ENCODE peak calls at places on chromosome 7, in eight cellular contexts. B is brain microvascular endothelial cell, I is PC-9, Y is GM23248, G is cardiac fibroblast, V is transverse colon, A is body of pancreas, W is tibial nerve. J is an unnamed sample.

GRCh38 chr7:28298870-28299484 is 113.3 kb upstream of the CREB5 start:
- DNase-seq in B (peak), I (peak), Y (peak), G (peak), V (no peak), A (peak), W (no peak), J (peak)

GRCh38 chr7:93620864-93621263 is 46.3 kb upstream of the CALCR start:
- DNase-seq in B (no peak), I (no peak), Y (no peak), G (no peak), V (no peak), A (no peak), W (no peak), J (no peak)

GRCh38 chr7:47573758-47574472 is 8.0 kb downstream of the TNS3 start:
- DNase-seq in B (no peak), I (peak), Y (peak), G (peak), V (no peak), A (peak), W (no peak), J (peak)

GRCh38 chr7:158602905-158603772 is 15.5 kb upstream of the PTPRN2 start:
- DNase-seq in B (peak), I (no peak), Y (no peak), G (no peak), V (no peak), A (no peak), W (no peak), J (no peak)

GRCh38 chr7:45663965-45664623 is 89.9 kb downstream of the ADCY1 start:
- DNase-seq in B (no peak), I (no peak), Y (no peak), G (no peak), V (no peak), A (no peak), W (no peak), J (no peak)

GRCh38 chr7:19772858-19773337 is 519 bp downstream of the TMEM196 start:
- DNase-seq in B (peak), I (no peak), Y (peak), G (peak), V (no peak), A (peak), W (no peak), J (peak)

GRCh38 chr7:92527300-92528187 is 776 bp downstream of the PEX1 start:
- DNase-seq in B (peak), I (peak), Y (peak), G (peak), V (peak), A (peak), W (no peak), J (peak)

GRCh38 chr7:48497521-48497920 is 326.3 kb downstream of the ABCA13 start:
- DNase-seq in B (no peak), I (no peak), Y (no peak), G (no peak), V (no peak), A (no peak), W (no peak), J (no peak)

GRCh38 chr7:132590162-132590561 is 13.9 kb upstream of the PLXNA4 start:
- DNase-seq in B (no peak), I (no peak), Y (no peak), G (no peak), V (no peak), A (no peak), W (no peak), J (no peak)

GRCh38 chr7:2115739-2116065 is 117.0 kb downstream of the MAD1L1 start:
- DNase-seq in B (no peak), I (no peak), Y (no peak), G (no peak), V (no peak), A (no peak), W (no peak), J (no peak)

GRCh38 chr7:23383225-23383624 is 84.1 kb downstream of the MALSU1 start:
- DNase-seq in B (peak), I (no peak), Y (peak), G (no peak), V (no peak), A (no peak), W (no peak), J (peak)

GRCh38 chr7:80907612-80908011 is 11.2 kb downstream of the SEMA3C start:
- DNase-seq in B (no peak), I (no peak), Y (no peak), G (no peak), V (no peak), A (no peak), W (no peak), J (no peak)

GRCh38 chr7:129089521-129090212 is 34.8 kb upstream of the TNPO3 start:
- DNase-seq in B (peak), I (no peak), Y (peak), G (peak), V (no peak), A (no peak), W (no peak), J (no peak)

DNA sequence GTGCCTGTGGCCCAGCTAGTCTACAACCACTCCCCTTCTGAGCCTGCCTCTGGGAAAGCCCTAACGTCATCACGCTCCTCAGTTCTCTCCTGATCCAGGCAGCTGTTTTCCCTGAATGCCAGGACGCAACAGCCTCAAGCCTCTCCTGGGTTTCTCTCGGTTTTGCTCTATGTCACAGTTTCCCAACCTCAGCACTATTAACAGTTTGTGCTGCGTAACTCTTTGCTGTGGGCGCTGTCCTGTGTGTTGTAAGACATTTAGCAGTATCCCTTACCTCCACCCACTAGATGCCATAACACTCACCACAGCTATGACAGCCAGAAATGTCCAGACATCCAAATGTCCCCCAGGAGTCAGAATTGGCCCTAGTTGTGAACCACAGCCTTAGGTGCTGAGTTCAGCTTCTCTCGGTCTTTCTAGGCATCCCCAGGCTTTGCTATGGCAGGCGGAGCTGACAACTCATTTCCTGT is 226.3 kb upstream of the NPVF start:
- DNase-seq in B (no peak), I (no peak), Y (peak), G (peak), V (peak), A (no peak), W (peak), J (peak)
- H3K4me3 ChIP-seq in B (no peak), I (no peak), Y (peak), G (no peak), V (no peak), A (no peak), W (no peak), J (no peak)

DNA sequence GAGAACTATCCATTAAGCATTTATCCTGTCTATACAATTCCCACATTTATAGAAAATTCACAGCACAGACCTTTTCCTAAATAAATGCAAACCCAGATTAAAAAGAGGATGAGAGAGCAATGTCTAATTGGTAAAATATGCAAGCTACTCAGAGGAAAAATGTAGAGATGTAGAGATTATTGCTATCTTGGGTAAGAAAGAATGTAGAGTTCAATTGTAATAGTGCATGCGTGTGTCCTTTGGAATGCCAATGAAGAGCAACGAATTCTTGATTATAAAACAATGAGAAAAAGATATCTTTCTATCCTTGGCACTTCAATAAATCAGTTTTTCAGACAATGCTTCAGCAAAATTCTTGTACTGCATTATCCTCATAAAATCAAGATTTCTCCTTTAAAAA is 50.9 kb downstream of the SEMA3D start:
- DNase-seq in B (peak), I (no peak), Y (peak), G (peak), V (no peak), A (no peak), W (no peak), J (peak)
- H3K4me3 ChIP-seq in B (no peak), I (no peak), Y (peak), G (no peak), V (no peak), A (no peak), W (no peak), J (no peak)

DNA sequence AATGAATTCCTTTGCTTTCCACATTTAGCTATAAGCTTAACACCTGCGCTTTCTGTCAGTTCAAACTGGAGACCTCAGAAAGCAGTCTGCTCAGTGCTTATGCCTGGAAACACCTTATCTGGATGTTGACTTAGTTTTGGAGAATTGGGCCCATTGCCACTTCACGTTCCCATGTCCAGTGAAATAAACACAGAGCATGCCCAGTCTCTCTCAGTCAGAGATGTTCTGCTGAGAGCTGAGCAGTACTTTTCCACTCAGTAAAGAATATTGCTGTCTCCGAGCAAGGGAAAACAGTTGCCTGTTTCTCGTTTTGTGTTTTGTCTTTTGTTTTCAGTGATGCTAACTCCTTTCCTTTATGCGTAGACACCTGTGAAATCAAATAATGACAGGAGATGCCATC is 83.2 kb upstream of the PRR15 start:
- DNase-seq in B (no peak), I (no peak), Y (no peak), G (peak), V (no peak), A (peak), W (no peak), J (no peak)
- H3K4me3 ChIP-seq in B (no peak), I (no peak), Y (no peak), G (no peak), V (peak), A (no peak), W (no peak), J (no peak)

DNA sequence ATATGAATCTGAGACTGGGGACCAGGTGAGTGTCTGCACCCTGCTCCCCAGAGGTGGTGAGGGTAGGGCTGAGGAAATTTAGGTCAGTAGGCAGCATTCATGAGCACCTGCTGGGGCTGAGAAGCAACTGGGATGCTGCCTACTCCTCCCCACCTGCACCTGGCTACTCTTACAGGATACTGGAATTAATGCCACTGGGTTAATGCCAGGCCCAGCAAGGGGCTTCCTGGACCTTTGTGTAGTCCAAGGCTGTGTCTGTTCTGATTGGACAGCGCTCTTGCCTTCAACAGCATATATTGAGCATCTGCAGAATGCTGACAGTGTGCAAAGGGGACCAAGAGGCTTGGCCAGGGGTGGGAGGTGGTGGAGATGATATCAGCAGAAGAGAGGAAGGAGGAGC is 32.1 kb downstream of the ADCYAP1R1 start:
- DNase-seq in B (no peak), I (no peak), Y (no peak), G (no peak), V (no peak), A (no peak), W (no peak), J (no peak)
- H3K4me3 ChIP-seq in B (no peak), I (no peak), Y (no peak), G (no peak), V (no peak), A (no peak), W (no peak), J (no peak)

J was measured in fibroblast of mammary gland.